ENCODE peak calls at places on chromosomes 16 and 17, in seven cellular contexts. X is keratinocyte, Z is right atrium auricular region, P is tibial nerve, Y is right lobe of liver, H is endodermal cell, W is lower lobe of right lung. C is an unnamed sample.

GRCh38 chr16:89973654-89974335 is 25.2 kb downstream of the DEF8 start:
- DNase-seq in X (no peak), Z (no peak), P (no peak), Y (no peak), H (no peak), W (no peak), C (no peak)

GRCh38 chr16:22677024-22677830 is 136.7 kb upstream of the HS3ST2 start:
- DNase-seq in X (no peak), Z (peak; percentile 58), P (no peak), Y (no peak), H (peak; percentile 41), W (no peak), C (no peak)

GRCh38 chr17:57619061-57619937 is 125.8 kb downstream of the CCDC182 start:
- DNase-seq in X (no peak), Z (no peak), P (no peak), Y (no peak), H (no peak), W (no peak), C (no peak)

GRCh38 chr16:48373258-48374050 is 11.8 kb downstream of the SIAH1 start:
- DNase-seq in X (no peak), Z (no peak), P (no peak), Y (no peak), H (no peak), W (no peak), C (no peak)

GRCh38 chr16:78317871-78318270 is 218.4 kb downstream of the WWOX start:
- DNase-seq in X (no peak), Z (no peak), P (no peak), Y (no peak), H (no peak), W (no peak), C (no peak)

GRCh38 chr16:22370038-22370541 is 4.3 kb downstream of the CDR2 start:
- DNase-seq in X (no peak), Z (no peak), P (no peak), Y (no peak), H (no peak), W (no peak), C (no peak)

GRCh38 chr17:35242158-35242804 is 591 bp upstream of the SLFN5 start:
- DNase-seq in X (no peak), Z (peak; percentile 69), P (peak; percentile 29), Y (peak; percentile 79), H (peak; percentile 97), W (peak; percentile 86), C (peak; percentile 37)

GRCh38 chr17:46834846-46835245 is 16.4 kb upstream of the WNT3 start:
- DNase-seq in X (no peak), Z (no peak), P (no peak), Y (no peak), H (no peak), W (no peak), C (no peak)

GRCh38 chr17:41464682-41465081 is 2.5 kb downstream of the KRT32 start:
- DNase-seq in X (peak; percentile 66), Z (peak; percentile 64), P (peak; percentile 80), Y (no peak), H (no peak), W (peak; percentile 67), C (no peak)

GRCh38 chr17:31131299-31131698 is 36.5 kb downstream of the NF1 start:
- DNase-seq in X (no peak), Z (no peak), P (no peak), Y (no peak), H (no peak), W (no peak), C (no peak)

GRCh38 chr16:35308674-35309073 is 1849.3 kb downstream of the TP53TG3F start:
- DNase-seq in X (peak; percentile 85), Z (no peak), P (no peak), Y (no peak), H (no peak), W (no peak), C (no peak)

GRCh38 chr17:37134050-37134449 is 185.3 kb downstream of the AATF start:
- DNase-seq in X (no peak), Z (no peak), P (no peak), Y (no peak), H (no peak), W (no peak), C (no peak)

GRCh38 chr17:61349350-61349749 is 50.3 kb upstream of the TBX2 start:
- DNase-seq in X (no peak), Z (no peak), P (no peak), Y (no peak), H (peak; percentile 66), W (no peak), C (no peak)

GRCh38 chr17:35895602-35896001 is 15.4 kb upstream of the CCL5 start:
- DNase-seq in X (no peak), Z (no peak), P (no peak), Y (no peak), H (no peak), W (no peak), C (no peak)

GRCh38 chr16:79429276-79430128 is 171.0 kb downstream of the MAF start:
- DNase-seq in X (no peak), Z (no peak), P (no peak), Y (no peak), H (no peak), W (no peak), C (no peak)

DNA sequence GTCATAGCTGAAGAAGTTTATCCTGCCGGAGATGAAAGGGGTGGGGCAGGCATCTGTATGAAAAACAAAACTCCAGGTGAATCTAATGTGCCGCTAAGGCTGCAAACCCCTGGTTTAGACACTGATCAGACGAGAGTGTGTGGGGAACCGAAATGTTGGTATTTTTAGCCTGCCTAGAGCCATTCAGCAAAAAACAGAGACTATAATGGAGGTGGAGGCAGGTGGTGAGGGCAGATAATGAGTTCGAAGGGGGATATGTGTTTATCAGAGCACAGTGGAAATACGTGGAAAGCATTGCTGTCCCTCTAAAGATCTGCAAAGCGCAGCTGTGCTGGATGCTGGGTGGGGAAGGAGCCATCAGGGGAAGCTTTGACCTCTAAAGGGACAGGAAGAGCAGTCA is 127.5 kb upstream of the WSCD1 start:
- DNase-seq in X (no peak), Z (no peak), P (no peak), Y (no peak), H (no peak), W (no peak), C (no peak)
- H3K27ac ChIP-seq in X (no peak overlapping the region), Z (no peak overlapping the region), P (no peak overlapping the region), Y (no peak overlapping the region), H (no peak overlapping the region), W (no peak overlapping the region), C (no peak overlapping the region)

GRCh38 chr16:66651965-66652364 is 44.6 kb downstream of the CMTM4 start:
- DNase-seq in X (no peak), Z (no peak), P (no peak), Y (no peak), H (no peak), W (no peak), C (no peak)

GRCh38 chr16:66649167-66649566 is 44.7 kb downstream of the CMTM3 start:
- DNase-seq in X (no peak), Z (no peak), P (no peak), Y (no peak), H (no peak), W (no peak), C (no peak)

GRCh38 chr16:66649636-66650205 is 45.2 kb downstream of the CMTM3 start:
- DNase-seq in X (no peak), Z (no peak), P (no peak), Y (no peak), H (no peak), W (no peak), C (no peak)

GRCh38 chr16:66651474-66651765 is 45.1 kb downstream of the CMTM4 start:
- DNase-seq in X (no peak), Z (no peak), P (no peak), Y (no peak), H (no peak), W (no peak), C (no peak)

GRCh38 chr16:66650707-66651473 is 45.7 kb downstream of the CMTM4 start:
- DNase-seq in X (peak; percentile 58), Z (peak; percentile 80), P (peak; percentile 91), Y (peak; percentile 62), H (peak; percentile 96), W (peak; percentile 68), C (no peak)
- H3K4me3 ChIP-seq in X (peak overlapping the region; percentile 55), Z (no peak overlapping the region), P (no peak overlapping the region), Y (no peak overlapping the region), H (no peak overlapping the region), W (no peak overlapping the region), C (no peak overlapping the region)

DNA sequence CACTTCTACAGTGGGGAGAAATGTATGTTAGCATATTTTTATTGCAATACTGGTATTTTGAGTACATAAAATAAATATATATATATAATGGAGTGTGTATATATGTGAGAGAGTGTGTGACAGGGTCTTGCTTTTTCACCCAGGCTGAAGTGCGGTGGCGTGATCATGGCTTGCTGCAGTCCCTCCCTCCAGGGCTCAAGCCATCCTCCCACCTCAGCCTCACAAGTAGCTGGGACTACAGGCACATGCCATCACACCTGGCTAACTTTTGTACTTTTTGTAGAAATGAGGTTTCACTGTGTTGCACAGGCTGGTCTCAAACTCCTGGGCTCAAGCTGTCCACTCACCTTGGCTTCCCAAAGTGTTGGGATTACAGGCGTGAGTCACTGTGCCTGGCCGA is 4.1 kb downstream of the CYLD start:
- DNase-seq in X (no peak), Z (no peak), P (no peak), Y (no peak), H (no peak), W (no peak), C (no peak)
- H3K27ac ChIP-seq in X (peak overlapping the region; percentile 93), Z (no peak overlapping the region), P (no peak overlapping the region), Y (no peak overlapping the region), H (no peak overlapping the region), W (no peak overlapping the region), C (peak overlapping the region; percentile 6)

GRCh38 chr16:85917959-85918358 is 19.0 kb downstream of the IRF8 start:
- DNase-seq in X (no peak), Z (no peak), P (no peak), Y (no peak), H (no peak), W (no peak), C (no peak)

GRCh38 chr16:85914423-85914794 is 15.4 kb downstream of the IRF8 start:
- DNase-seq in X (no peak), Z (no peak), P (no peak), Y (no peak), H (no peak), W (no peak), C (no peak)

GRCh38 chr16:85915125-85915845 is 16.3 kb downstream of the IRF8 start:
- DNase-seq in X (no peak), Z (no peak), P (no peak), Y (no peak), H (no peak), W (no peak), C (no peak)

GRCh38 chr16:85917012-85917411 is 18.1 kb downstream of the IRF8 start:
- DNase-seq in X (no peak), Z (no peak), P (no peak), Y (no peak), H (no peak), W (no peak), C (no peak)

DNA sequence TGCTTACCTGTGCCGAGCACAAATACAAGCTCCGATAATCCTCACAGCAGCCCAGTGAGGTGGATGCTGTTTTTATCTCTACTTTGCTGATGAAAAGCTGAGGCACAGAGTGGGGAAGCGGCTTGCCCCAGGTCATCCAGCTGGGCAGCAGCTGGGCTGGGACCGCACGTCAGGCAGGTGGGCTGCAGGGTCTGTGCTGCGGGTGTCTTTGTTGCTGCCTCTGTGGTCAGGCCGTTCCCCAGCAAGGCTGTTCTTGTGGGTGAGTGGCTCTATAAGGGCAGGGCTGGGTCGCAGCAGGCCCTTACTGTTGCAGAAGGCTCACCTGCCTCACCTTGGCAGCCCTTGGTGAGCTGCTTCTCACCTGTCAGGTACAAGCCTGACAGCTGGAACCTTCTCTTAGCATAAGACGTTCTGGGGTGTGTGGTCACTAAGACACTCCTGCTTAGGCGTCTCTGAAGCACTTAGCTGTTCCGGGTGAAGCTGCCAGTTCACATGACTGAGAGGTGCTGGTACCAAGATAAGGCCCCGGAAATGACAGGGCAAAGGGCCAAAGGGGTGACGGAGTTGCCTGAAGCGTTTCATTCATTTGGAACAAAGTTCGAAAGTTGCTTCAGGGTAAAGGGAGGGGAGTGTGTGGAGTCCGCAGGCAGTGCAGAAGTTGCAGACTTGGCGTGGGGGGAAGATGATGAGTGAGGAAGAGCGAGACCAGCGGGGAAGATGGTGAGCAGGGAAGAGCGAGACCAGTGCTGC is 17.4 kb downstream of the IRF8 start:
- DNase-seq in X (no peak), Z (peak; percentile 77), P (no peak), Y (peak; percentile 90), H (no peak), W (peak; percentile 90), C (no peak)
- H3K4me3 ChIP-seq in X (no peak overlapping the region), Z (no peak overlapping the region), P (no peak overlapping the region), Y (no peak overlapping the region), H (no peak overlapping the region), W (no peak overlapping the region), C (no peak overlapping the region)

C was measured in esophagus squamous epithelium.